ENCODE peak calls at places on chromosomes 4 and X, in ten cellular contexts. K is NK-92 treated with Interleukin-12 subunit alpha and Interleukin-12 subunit beta, amount 100 ng/mL, for 24 hours; B is NCI-H1930; G is stimulated activated CD8-positive, alpha-beta memory T cell treated with anti-CD3 and anti-CD28 coated beads, Interleukin-12 subunit alpha, Interleukin-12 subunit beta, amount 100 ng/mL, for 4 hours; F is type B pancreatic cell; M is cardiac muscle cell; D is RWPE1; N is osteocyte; Y is T1000; O is iPS DF 19.7. J is an unnamed sample.
A peak's percentile ranks its signal among the peaks of the same experiment; 100 is the strongest.

GRCh38 chr4:129246850-129247542 is 151.0 kb downstream of the C4orf33 start:
- DNase-seq in K (no peak), B (peak; percentile 96), G (no peak), F (no peak), M (no peak), D (no peak), N (no peak), Y (no peak), O (no peak), J (no peak)

GRCh38 chr4:128517739-128518510 is 230.3 kb upstream of the PGRMC2 start:
- DNase-seq in K (peak; percentile 46), B (no peak), G (no peak), F (no peak), M (no peak), D (peak; percentile 84), N (no peak), Y (peak; percentile 34), O (peak; percentile 28), J (no peak)

GRCh38 chr4:86508436-86508835 is 85.7 kb upstream of the PTPN13 start:
- DNase-seq in K (no peak), B (no peak), G (no peak), F (no peak), M (no peak), D (no peak), N (no peak), Y (no peak), O (no peak), J (no peak)

GRCh38 chr4:87680271-87680670 is 30.2 kb downstream of the DMP1 start:
- DNase-seq in K (no peak), B (no peak), G (no peak), F (no peak), M (no peak), D (no peak), N (no peak), Y (no peak), O (no peak), J (no peak)

GRCh38 chr4:106676173-106676921 is 307.8 kb upstream of the GIMD1 start:
- DNase-seq in K (no peak), B (no peak), G (no peak), F (no peak), M (no peak), D (no peak), N (no peak), Y (no peak), O (no peak), J (no peak)

GRCh38 chr4:55925235-55925634 is 23.5 kb upstream of the CEP135 start:
- DNase-seq in K (no peak), B (no peak), G (no peak), F (no peak), M (no peak), D (no peak), N (peak; percentile 8), Y (no peak), O (no peak), J (no peak)

GRCh38 chr4:113181289-113182007 is 132.0 kb downstream of the ANK2 start:
- DNase-seq in K (no peak), B (no peak), G (no peak), F (no peak), M (peak; percentile 59), D (no peak), N (no peak), Y (no peak), O (no peak), J (no peak)

GRCh38 chr4:57110635-57111546 is 706 bp upstream of the IGFBP7 start:
- DNase-seq in K (peak; percentile 28), B (no peak), G (no peak), F (no peak), M (peak; percentile 33), D (peak; percentile 29), N (no peak), Y (no peak), O (peak; percentile 56), J (no peak)

GRCh38 chr4:85929926-85930325 is 429.9 kb downstream of the MAPK10 start:
- DNase-seq in K (no peak), B (no peak), G (no peak), F (no peak), M (peak; percentile 23), D (no peak), N (no peak), Y (no peak), O (no peak), J (no peak)

GRCh38 chr4:7980036-7980435 is 40.4 kb upstream of the AFAP1 start:
- DNase-seq in K (no peak), B (no peak), G (no peak), F (no peak), M (no peak), D (peak; percentile 33), N (no peak), Y (no peak), O (no peak), J (no peak)

GRCh38 chr4:140176735-140177134 is 22.8 kb upstream of the MAML3 start:
- DNase-seq in K (no peak), B (no peak), G (no peak), F (no peak), M (no peak), D (no peak), N (no peak), Y (no peak), O (no peak), J (no peak)

GRCh38 chr4:106079616-106080015 is 184.3 kb downstream of the NPNT start:
- DNase-seq in K (no peak), B (no peak), G (no peak), F (no peak), M (no peak), D (no peak), N (no peak), Y (no peak), O (no peak), J (no peak)

GRCh38 chr4:116066711-116067245 is 953.4 kb upstream of the NDST4 start:
- DNase-seq in K (peak; percentile 39), B (no peak), G (no peak), F (no peak), M (no peak), D (no peak), N (no peak), Y (no peak), O (no peak), J (no peak)

GRCh38 chr4:169658196-169658595 is 37.8 kb downstream of the CLCN3 start:
- DNase-seq in K (no peak), B (no peak), G (no peak), F (no peak), M (no peak), D (peak; percentile 19), N (no peak), Y (no peak), O (no peak), J (no peak)

GRCh38 chr4:38233727-38234478 is 273.7 kb downstream of the PTTG2 start:
- DNase-seq in K (no peak), B (no peak), G (no peak), F (no peak), M (no peak), D (no peak), N (no peak), Y (no peak), O (no peak), J (no peak)

GRCh38 chr4:52864816-52865215 is 2.7 kb downstream of the RASL11B start:
- DNase-seq in K (no peak), B (no peak), G (no peak), F (no peak), M (no peak), D (no peak), N (no peak), Y (no peak), O (no peak), J (no peak)

GRCh38 chr4:80713409-80713808 is 317.1 kb upstream of the BMP3 start:
- DNase-seq in K (no peak), B (no peak), G (no peak), F (no peak), M (no peak), D (no peak), N (no peak), Y (no peak), O (no peak), J (no peak)

GRCh38 chrX:150410513-150410912 is 47.4 kb downstream of the MAMLD1 start:
- DNase-seq in K (no peak), B (no peak), G (no peak), F (no peak), M (no peak), D (no peak), N (no peak), Y (no peak), O (no peak), J (no peak)

GRCh38 chrX:86460760-86461159 is 312.5 kb downstream of the DACH2 start:
- DNase-seq in K (no peak), B (no peak), G (no peak), F (no peak), M (no peak), D (no peak), N (no peak), Y (no peak), O (no peak), J (no peak)

GRCh38 chr4:141686146-141686775 is 49.9 kb downstream of the IL15 start:
- DNase-seq in K (no peak), B (no peak), G (no peak), F (no peak), M (no peak), D (peak; percentile 46), N (no peak), Y (no peak), O (no peak), J (no peak)

GRCh38 chr4:98619197-98619596 is 39.2 kb downstream of the TSPAN5 start:
- DNase-seq in K (no peak), B (no peak), G (no peak), F (no peak), M (no peak), D (no peak), N (no peak), Y (no peak), O (no peak), J (no peak)

GRCh38 chr4:8127051-8127798 is 31.4 kb downstream of the ABLIM2 start:
- DNase-seq in K (no peak), B (no peak), G (no peak), F (no peak), M (no peak), D (no peak), N (no peak), Y (no peak), O (no peak), J (no peak)

GRCh38 chr4:34043131-34043530 is 2201.2 kb downstream of the ARAP2 start:
- DNase-seq in K (no peak), B (no peak), G (no peak), F (no peak), M (peak; percentile 2), D (no peak), N (no peak), Y (no peak), O (no peak), J (no peak)

GRCh38 chr4:73311428-73311827 is 52.8 kb upstream of the ANKRD17 start:
- DNase-seq in K (no peak), B (no peak), G (no peak), F (no peak), M (peak; percentile 5), D (peak; percentile 7), N (no peak), Y (no peak), O (no peak), J (no peak)

GRCh38 chr4:115292320-115293092 is 179.1 kb upstream of the NDST4 start:
- DNase-seq in K (no peak), B (no peak), G (no peak), F (no peak), M (no peak), D (no peak), N (no peak), Y (no peak), O (no peak), J (no peak)

GRCh38 chr4:123676550-123677229 is 280.1 kb downstream of the SPRY1 start:
- DNase-seq in K (no peak), B (no peak), G (no peak), F (no peak), M (peak; percentile 77), D (no peak), N (no peak), Y (no peak), O (peak; percentile 3), J (no peak)

J was measured in memory B cell.